ENCODE peak calls at places on chromosomes 1 and 21, in six cellular contexts. One of them, this sample, is unnamed.

GRCh38 chr1:201014816-201015200 is 8.7 kb downstream of the KIF21B start:
- DNase-seq in HL-60: no peak
- DNase-seq in stimulated activated CD4-positive, alpha-beta T cell treated with anti-CD3 and anti-CD28 coated beads, Interleukin-1b, Interleukin-23, amount 100 ng/mL, for 1 hour: no peak
- DNase-seq in tibial artery: no peak
- DNase-seq in NCI-H1092: no peak
- DNase-seq in small intestine: no peak
- DNase-seq in this sample: peak; percentile 38

GRCh38 chr1:152654110-152654509 is 9.1 kb upstream of the LCE2D start:
- DNase-seq in small intestine: peak; percentile 62
- DNase-seq in stimulated activated CD4-positive, alpha-beta T cell treated with anti-CD3 and anti-CD28 coated beads, Interleukin-1b, Interleukin-23, amount 100 ng/mL, for 1 hour: no peak
- DNase-seq in HL-60: peak; percentile 72
- DNase-seq in tibial artery: no peak
- DNase-seq in NCI-H1092: peak; percentile 42
- DNase-seq in this sample: peak; percentile 61

GRCh38 chr1:46612937-46613660 is 3.5 kb downstream of the MOB3C start:
- DNase-seq in tibial artery: no peak
- DNase-seq in stimulated activated CD4-positive, alpha-beta T cell treated with anti-CD3 and anti-CD28 coated beads, Interleukin-1b, Interleukin-23, amount 100 ng/mL, for 1 hour: no peak
- DNase-seq in HL-60: no peak
- DNase-seq in NCI-H1092: no peak
- DNase-seq in small intestine: no peak
- DNase-seq in this sample: no peak

GRCh38 chr1:35810096-35810860 is 2.5 kb downstream of the AGO4 start:
- DNase-seq in small intestine: no peak
- DNase-seq in HL-60: no peak
- DNase-seq in stimulated activated CD4-positive, alpha-beta T cell treated with anti-CD3 and anti-CD28 coated beads, Interleukin-1b, Interleukin-23, amount 100 ng/mL, for 1 hour: no peak
- DNase-seq in tibial artery: no peak
- DNase-seq in NCI-H1092: no peak
- DNase-seq in this sample: no peak

GRCh38 chr1:204356997-204357396 is 2.7 kb downstream of the PLEKHA6 start:
- DNase-seq in tibial artery: no peak
- DNase-seq in NCI-H1092: no peak
- DNase-seq in HL-60: no peak
- DNase-seq in stimulated activated CD4-positive, alpha-beta T cell treated with anti-CD3 and anti-CD28 coated beads, Interleukin-1b, Interleukin-23, amount 100 ng/mL, for 1 hour: no peak
- DNase-seq in small intestine: no peak
- DNase-seq in this sample: no peak

GRCh38 chr1:24503003-24503751 is 541 bp downstream of the RCAN3 start:
- DNase-seq in NCI-H1092: no peak
- DNase-seq in small intestine: peak; percentile 30
- DNase-seq in stimulated activated CD4-positive, alpha-beta T cell treated with anti-CD3 and anti-CD28 coated beads, Interleukin-1b, Interleukin-23, amount 100 ng/mL, for 1 hour: no peak
- DNase-seq in HL-60: no peak
- DNase-seq in tibial artery: no peak
- DNase-seq in this sample: no peak

GRCh38 chr1:188314557-188315137 is 1485.9 kb downstream of the PLA2G4A start:
- DNase-seq in NCI-H1092: no peak
- DNase-seq in stimulated activated CD4-positive, alpha-beta T cell treated with anti-CD3 and anti-CD28 coated beads, Interleukin-1b, Interleukin-23, amount 100 ng/mL, for 1 hour: no peak
- DNase-seq in small intestine: no peak
- DNase-seq in HL-60: no peak
- DNase-seq in tibial artery: no peak
- DNase-seq in this sample: no peak

GRCh38 chr1:56084242-56084641 is 495.1 kb downstream of the PLPP3 start:
- DNase-seq in NCI-H1092: no peak
- DNase-seq in small intestine: no peak
- DNase-seq in tibial artery: no peak
- DNase-seq in HL-60: no peak
- DNase-seq in stimulated activated CD4-positive, alpha-beta T cell treated with anti-CD3 and anti-CD28 coated beads, Interleukin-1b, Interleukin-23, amount 100 ng/mL, for 1 hour: no peak
- DNase-seq in this sample: no peak

GRCh38 chr21:28904961-28905435 is 87.7 kb downstream of the LTN1 start:
- DNase-seq in small intestine: peak; percentile 51
- DNase-seq in HL-60: no peak
- DNase-seq in NCI-H1092: no peak
- DNase-seq in tibial artery: no peak
- DNase-seq in stimulated activated CD4-positive, alpha-beta T cell treated with anti-CD3 and anti-CD28 coated beads, Interleukin-1b, Interleukin-23, amount 100 ng/mL, for 1 hour: no peak
- DNase-seq in this sample: no peak

GRCh38 chr1:109399326-109399957 is 1.7 kb upstream of the SORT1 start:
- DNase-seq in HL-60: peak; percentile 26
- DNase-seq in stimulated activated CD4-positive, alpha-beta T cell treated with anti-CD3 and anti-CD28 coated beads, Interleukin-1b, Interleukin-23, amount 100 ng/mL, for 1 hour: no peak
- DNase-seq in small intestine: peak; percentile 73
- DNase-seq in NCI-H1092: peak; percentile 51
- DNase-seq in tibial artery: no peak
- DNase-seq in this sample: peak; percentile 61

GRCh38 chr1:172381981-172382380 is 38.5 kb upstream of the C1orf105 start:
- DNase-seq in NCI-H1092: no peak
- DNase-seq in tibial artery: no peak
- DNase-seq in stimulated activated CD4-positive, alpha-beta T cell treated with anti-CD3 and anti-CD28 coated beads, Interleukin-1b, Interleukin-23, amount 100 ng/mL, for 1 hour: no peak
- DNase-seq in small intestine: no peak
- DNase-seq in HL-60: no peak
- DNase-seq in this sample: no peak

GRCh38 chr1:181038399-181038873 is 4.7 kb downstream of the MR1 start:
- DNase-seq in NCI-H1092: peak; percentile 77
- DNase-seq in stimulated activated CD4-positive, alpha-beta T cell treated with anti-CD3 and anti-CD28 coated beads, Interleukin-1b, Interleukin-23, amount 100 ng/mL, for 1 hour: no peak
- DNase-seq in tibial artery: no peak
- DNase-seq in small intestine: peak; percentile 67
- DNase-seq in HL-60: peak; percentile 73
- DNase-seq in this sample: peak; percentile 60

GRCh38 chr1:110177775-110178174 is 27.5 kb downstream of the SLC6A17 start:
- DNase-seq in small intestine: no peak
- DNase-seq in NCI-H1092: no peak
- DNase-seq in stimulated activated CD4-positive, alpha-beta T cell treated with anti-CD3 and anti-CD28 coated beads, Interleukin-1b, Interleukin-23, amount 100 ng/mL, for 1 hour: no peak
- DNase-seq in HL-60: no peak
- DNase-seq in tibial artery: no peak
- DNase-seq in this sample: no peak

GRCh38 chr21:45898028-45898350 is 83.6 kb upstream of the COL6A1 start:
- DNase-seq in tibial artery: no peak
- DNase-seq in stimulated activated CD4-positive, alpha-beta T cell treated with anti-CD3 and anti-CD28 coated beads, Interleukin-1b, Interleukin-23, amount 100 ng/mL, for 1 hour: no peak
- DNase-seq in NCI-H1092: no peak
- DNase-seq in small intestine: no peak
- DNase-seq in HL-60: no peak
- DNase-seq in this sample: no peak

GRCh38 chr1:227299688-227300087 is 18.6 kb downstream of the CDC42BPA start:
- DNase-seq in stimulated activated CD4-positive, alpha-beta T cell treated with anti-CD3 and anti-CD28 coated beads, Interleukin-1b, Interleukin-23, amount 100 ng/mL, for 1 hour: no peak
- DNase-seq in tibial artery: no peak
- DNase-seq in NCI-H1092: no peak
- DNase-seq in small intestine: peak; percentile 54
- DNase-seq in HL-60: no peak
- DNase-seq in this sample: no peak

GRCh38 chr21:45072166-45072962 is 2.0 kb upstream of the ADARB1 start:
- DNase-seq in small intestine: no peak
- DNase-seq in tibial artery: no peak
- DNase-seq in HL-60: no peak
- DNase-seq in stimulated activated CD4-positive, alpha-beta T cell treated with anti-CD3 and anti-CD28 coated beads, Interleukin-1b, Interleukin-23, amount 100 ng/mL, for 1 hour: no peak
- DNase-seq in NCI-H1092: no peak
- DNase-seq in this sample: no peak

GRCh38 chr1:240031009-240031408 is 60.7 kb upstream of the FMN2 start:
- DNase-seq in small intestine: no peak
- DNase-seq in NCI-H1092: no peak
- DNase-seq in tibial artery: no peak
- DNase-seq in stimulated activated CD4-positive, alpha-beta T cell treated with anti-CD3 and anti-CD28 coated beads, Interleukin-1b, Interleukin-23, amount 100 ng/mL, for 1 hour: no peak
- DNase-seq in HL-60: no peak
- DNase-seq in this sample: no peak

GRCh38 chr1:40633563-40634376 is 31.7 kb downstream of the RIMS3 start:
- DNase-seq in stimulated activated CD4-positive, alpha-beta T cell treated with anti-CD3 and anti-CD28 coated beads, Interleukin-1b, Interleukin-23, amount 100 ng/mL, for 1 hour: no peak
- DNase-seq in small intestine: peak; percentile 15
- DNase-seq in NCI-H1092: no peak
- DNase-seq in tibial artery: peak; percentile 31
- DNase-seq in HL-60: no peak
- DNase-seq in this sample: no peak

GRCh38 chr1:64335634-64336033 is 132.2 kb downstream of the UBE2U start:
- DNase-seq in small intestine: peak; percentile 64
- DNase-seq in tibial artery: no peak
- DNase-seq in HL-60: no peak
- DNase-seq in stimulated activated CD4-positive, alpha-beta T cell treated with anti-CD3 and anti-CD28 coated beads, Interleukin-1b, Interleukin-23, amount 100 ng/mL, for 1 hour: no peak
- DNase-seq in NCI-H1092: no peak
- DNase-seq in this sample: no peak

GRCh38 chr1:196148367-196148970 is 459.8 kb downstream of the KCNT2 start:
- DNase-seq in small intestine: peak; percentile 45
- DNase-seq in HL-60: no peak
- DNase-seq in tibial artery: no peak
- DNase-seq in NCI-H1092: no peak
- DNase-seq in stimulated activated CD4-positive, alpha-beta T cell treated with anti-CD3 and anti-CD28 coated beads, Interleukin-1b, Interleukin-23, amount 100 ng/mL, for 1 hour: no peak
- DNase-seq in this sample: peak; percentile 30

This sample was measured in AML-193.